ENCODE peak calls at places on chromosome 22, in five cellular contexts. One of them, this sample, is unnamed.

GRCh38 chr22:35756722-35757121 is 39.0 kb downstream of the APOL5 start:
- DNase-seq in mucosa of descending colon: no peak
- DNase-seq in mesothelial cell of epicardium: no peak
- DNase-seq in left ventricle myocardium inferior: no peak
- DNase-seq in mammary epithelial cell: no peak
- DNase-seq in this sample: no peak

GRCh38 chr22:35918466-35918865 is 110.2 kb downstream of the RBFOX2 start:
- DNase-seq in mucosa of descending colon: no peak
- DNase-seq in mesothelial cell of epicardium: no peak
- DNase-seq in left ventricle myocardium inferior: no peak
- DNase-seq in mammary epithelial cell: no peak
- DNase-seq in this sample: no peak

GRCh38 chr22:23800297-23801237 is 13.8 kb downstream of the SMARCB1 start:
- DNase-seq in mucosa of descending colon: no peak
- DNase-seq in mesothelial cell of epicardium: no peak
- DNase-seq in left ventricle myocardium inferior: no peak
- DNase-seq in mammary epithelial cell: no peak
- DNase-seq in this sample: no peak

GRCh38 chr22:20015971-20016733 is 471 bp downstream of the ARVCF start:
- DNase-seq in mucosa of descending colon: peak
- DNase-seq in mesothelial cell of epicardium: peak
- DNase-seq in left ventricle myocardium inferior: no peak
- DNase-seq in mammary epithelial cell: no peak
- DNase-seq in this sample: peak

GRCh38 chr22:29917052-29917902 is 34.3 kb downstream of the MTMR3 start:
- DNase-seq in mucosa of descending colon: no peak
- DNase-seq in mesothelial cell of epicardium: no peak
- DNase-seq in left ventricle myocardium inferior: no peak
- DNase-seq in mammary epithelial cell: no peak
- DNase-seq in this sample: peak

GRCh38 chr22:44436656-44437492 is 61.2 kb downstream of the RTL6 start:
- DNase-seq in mucosa of descending colon: no peak
- DNase-seq in mesothelial cell of epicardium: no peak
- DNase-seq in left ventricle myocardium inferior: no peak
- DNase-seq in mammary epithelial cell: no peak
- DNase-seq in this sample: no peak

GRCh38 chr22:36998620-36999351 is 20.5 kb downstream of the TST start:
- DNase-seq in mucosa of descending colon: no peak
- DNase-seq in mesothelial cell of epicardium: no peak
- DNase-seq in left ventricle myocardium inferior: no peak
- DNase-seq in mammary epithelial cell: peak
- DNase-seq in this sample: no peak

GRCh38 chr22:18062421-18062820 is 15.4 kb upstream of the PEX26 start:
- DNase-seq in mucosa of descending colon: no peak
- DNase-seq in mesothelial cell of epicardium: no peak
- DNase-seq in left ventricle myocardium inferior: no peak
- DNase-seq in mammary epithelial cell: peak
- DNase-seq in this sample: no peak

GRCh38 chr22:31843526-31843925 is 89.7 kb downstream of the DEPDC5 start:
- DNase-seq in mucosa of descending colon: no peak
- DNase-seq in mesothelial cell of epicardium: no peak
- DNase-seq in left ventricle myocardium inferior: no peak
- DNase-seq in mammary epithelial cell: no peak
- DNase-seq in this sample: no peak

GRCh38 chr22:49701380-49702067 is 126.1 kb downstream of the BRD1 start:
- DNase-seq in mucosa of descending colon: no peak
- DNase-seq in mesothelial cell of epicardium: no peak
- DNase-seq in left ventricle myocardium inferior: no peak
- DNase-seq in mammary epithelial cell: no peak
- DNase-seq in this sample: no peak
- TF ChIP-seq CTCF in mucosa of descending colon: no peak
- TF ChIP-seq CTCF in mesothelial cell of epicardium: peak
- TF ChIP-seq CTCF in left ventricle myocardium inferior: peak
- TF ChIP-seq CTCF in mammary epithelial cell: peak
- TF ChIP-seq CTCF in this sample: no peak

DNA sequence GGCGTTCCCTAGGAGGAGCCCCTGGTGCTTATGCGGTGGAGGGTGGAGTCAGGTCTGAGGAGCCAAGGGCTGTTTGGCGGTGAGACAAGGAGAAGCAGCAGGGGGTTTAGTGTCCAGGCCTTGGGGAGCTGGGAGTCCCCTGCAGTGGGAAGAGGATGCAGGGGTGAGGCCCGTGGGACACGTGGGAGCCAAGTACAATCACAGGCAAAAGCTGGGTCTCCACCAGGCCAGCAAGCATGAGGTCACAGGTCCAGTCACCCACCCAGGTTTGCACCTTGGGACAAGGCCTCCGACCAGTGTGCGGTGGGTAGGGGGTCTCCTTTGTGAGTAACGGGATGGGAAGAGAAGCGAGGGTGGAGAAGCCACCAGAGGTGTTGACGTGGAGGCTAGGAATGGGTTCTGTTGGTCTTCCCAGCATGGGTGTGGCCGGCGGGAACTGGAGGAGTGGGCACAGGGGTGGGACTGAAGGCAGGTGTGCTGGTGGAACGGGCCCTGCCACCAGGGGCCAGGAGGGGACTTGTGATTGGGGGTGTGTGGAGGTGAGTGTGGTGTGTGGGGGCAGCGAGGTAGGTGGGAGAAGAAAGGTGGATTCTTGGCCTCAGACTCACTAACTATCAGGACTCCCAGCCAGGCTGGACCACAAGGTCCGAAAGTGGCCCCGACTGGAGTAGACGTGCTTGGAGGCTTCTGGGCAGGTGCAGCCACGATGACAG is 953.6 kb downstream of the TBC1D22A start:
- DNase-seq in mucosa of descending colon: no peak
- DNase-seq in mesothelial cell of epicardium: no peak
- DNase-seq in left ventricle myocardium inferior: no peak
- DNase-seq in mammary epithelial cell: no peak
- DNase-seq in this sample: no peak
- TF ChIP-seq CTCF in mucosa of descending colon: no peak
- TF ChIP-seq CTCF in mesothelial cell of epicardium: no peak
- TF ChIP-seq CTCF in left ventricle myocardium inferior: no peak
- TF ChIP-seq CTCF in mammary epithelial cell: no peak
- TF ChIP-seq CTCF in this sample: no peak

GRCh38 chr22:45948081-45948648 is 28.8 kb downstream of the WNT7B start:
- DNase-seq in mucosa of descending colon: no peak
- DNase-seq in mesothelial cell of epicardium: no peak
- DNase-seq in left ventricle myocardium inferior: no peak
- DNase-seq in mammary epithelial cell: no peak
- DNase-seq in this sample: no peak
- TF ChIP-seq CTCF in mucosa of descending colon: no peak
- TF ChIP-seq CTCF in mesothelial cell of epicardium: no peak
- TF ChIP-seq CTCF in left ventricle myocardium inferior: no peak
- TF ChIP-seq CTCF in mammary epithelial cell: no peak
- TF ChIP-seq CTCF in this sample: no peak

DNA sequence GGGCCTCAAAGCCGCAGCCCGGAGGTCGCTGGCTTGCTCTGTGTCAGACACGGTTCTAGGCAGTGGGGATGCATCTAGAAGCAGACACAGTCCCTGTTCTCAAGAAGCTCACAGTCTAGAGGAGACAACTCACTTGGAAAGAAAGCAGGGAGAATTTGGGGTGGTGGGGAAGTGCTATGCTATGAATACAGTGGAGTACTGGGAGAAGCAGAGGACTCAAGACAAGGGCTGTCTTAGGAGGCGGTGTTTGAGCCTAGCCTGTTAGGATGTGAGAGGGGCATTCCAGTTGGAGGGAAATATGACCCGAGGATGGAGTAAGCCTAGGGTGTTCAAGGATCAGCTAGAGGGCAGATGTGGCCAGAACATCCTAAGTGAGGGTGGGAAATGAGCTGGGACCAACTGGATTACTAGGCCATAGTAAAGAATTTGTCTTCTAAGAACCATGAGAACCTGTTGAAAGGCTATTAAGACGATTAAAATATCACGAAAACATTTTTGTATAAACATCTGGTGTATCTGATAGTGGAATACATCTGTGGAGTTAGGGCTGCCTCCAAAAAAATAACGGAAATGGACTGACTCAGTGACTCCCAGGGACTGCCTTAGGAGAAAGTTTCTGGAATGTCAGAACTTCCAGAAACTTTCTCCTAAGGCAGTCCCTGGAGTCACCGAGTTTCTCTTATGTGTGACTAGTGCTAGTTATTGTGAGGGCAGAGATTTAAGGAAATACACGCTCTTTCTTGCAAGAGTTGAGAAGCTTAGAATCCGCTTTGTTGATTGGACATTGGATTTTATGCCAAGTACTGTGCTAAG is 1.1 kb upstream of the PITPNB start:
- DNase-seq in mucosa of descending colon: no peak
- DNase-seq in mesothelial cell of epicardium: no peak
- DNase-seq in left ventricle myocardium inferior: no peak
- DNase-seq in mammary epithelial cell: peak
- DNase-seq in this sample: peak
- TF ChIP-seq CTCF in mucosa of descending colon: no peak
- TF ChIP-seq CTCF in mesothelial cell of epicardium: no peak
- TF ChIP-seq CTCF in left ventricle myocardium inferior: no peak
- TF ChIP-seq CTCF in mammary epithelial cell: no peak
- TF ChIP-seq CTCF in this sample: peak

GRCh38 chr22:28351585-28351984 is 328.1 kb downstream of the TTC28 start:
- DNase-seq in mucosa of descending colon: no peak
- DNase-seq in mesothelial cell of epicardium: no peak
- DNase-seq in left ventricle myocardium inferior: no peak
- DNase-seq in mammary epithelial cell: no peak
- DNase-seq in this sample: no peak
- TF ChIP-seq CTCF in mucosa of descending colon: no peak
- TF ChIP-seq CTCF in mesothelial cell of epicardium: no peak
- TF ChIP-seq CTCF in left ventricle myocardium inferior: no peak
- TF ChIP-seq CTCF in mammary epithelial cell: no peak
- TF ChIP-seq CTCF in this sample: no peak

DNA sequence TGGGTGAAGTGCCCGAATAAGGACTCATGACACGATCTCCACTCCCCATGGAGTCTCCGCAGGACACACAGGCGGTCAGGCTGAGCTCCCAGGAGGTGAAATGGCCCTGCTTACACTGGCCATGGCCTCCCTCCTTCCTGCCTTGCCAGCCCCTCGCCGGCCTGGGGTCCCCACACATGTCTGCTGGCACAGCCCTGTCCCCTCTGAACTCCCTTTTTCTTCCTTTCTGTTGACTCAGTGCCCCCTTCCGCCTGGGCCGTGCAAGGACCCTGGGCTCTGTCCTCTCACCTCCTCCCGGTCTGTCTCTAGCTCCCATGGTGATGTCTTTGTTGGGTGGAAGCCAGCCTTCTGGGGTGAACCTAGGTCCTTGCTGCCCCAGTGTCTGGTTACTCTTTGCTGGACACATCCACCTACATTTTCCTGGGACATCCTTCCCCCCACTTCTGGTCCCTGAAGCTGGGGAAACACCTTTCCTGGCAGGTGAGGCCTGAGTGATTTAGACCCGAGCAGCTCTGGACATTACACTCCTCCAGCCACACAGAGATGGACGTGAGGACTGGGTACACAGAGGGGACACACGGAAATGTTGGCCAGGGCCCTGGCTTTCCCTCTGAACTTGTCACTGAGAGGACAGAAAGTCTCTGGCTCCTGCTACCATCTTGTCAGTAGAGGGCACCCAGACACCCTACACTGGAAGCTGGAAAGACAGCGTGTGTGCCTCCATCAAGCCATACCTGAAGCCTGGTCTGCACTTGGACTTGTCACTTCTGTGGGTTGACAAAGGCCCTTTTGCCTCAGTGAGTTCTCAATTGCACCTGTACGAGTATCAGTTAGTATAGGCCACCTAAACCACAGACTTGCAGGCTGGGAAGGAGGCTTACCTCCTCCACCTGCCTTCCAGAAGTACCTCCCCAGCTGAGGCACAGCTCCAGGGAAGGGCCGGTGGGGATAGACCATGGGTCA is 864.3 kb downstream of the TBC1D22A start:
- DNase-seq in mucosa of descending colon: no peak
- DNase-seq in mesothelial cell of epicardium: no peak
- DNase-seq in left ventricle myocardium inferior: no peak
- DNase-seq in mammary epithelial cell: no peak
- DNase-seq in this sample: peak
- TF ChIP-seq CTCF in mucosa of descending colon: no peak
- TF ChIP-seq CTCF in mesothelial cell of epicardium: no peak
- TF ChIP-seq CTCF in left ventricle myocardium inferior: no peak
- TF ChIP-seq CTCF in mammary epithelial cell: no peak
- TF ChIP-seq CTCF in this sample: no peak

GRCh38 chr22:42305967-42306366 is 35.5 kb upstream of the TCF20 start:
- DNase-seq in mucosa of descending colon: no peak
- DNase-seq in mesothelial cell of epicardium: no peak
- DNase-seq in left ventricle myocardium inferior: no peak
- DNase-seq in mammary epithelial cell: no peak
- DNase-seq in this sample: no peak

GRCh38 chr22:42310301-42310981 is 40.0 kb upstream of the TCF20 start:
- DNase-seq in mucosa of descending colon: no peak
- DNase-seq in mesothelial cell of epicardium: no peak
- DNase-seq in left ventricle myocardium inferior: no peak
- DNase-seq in mammary epithelial cell: no peak
- DNase-seq in this sample: no peak

GRCh38 chr22:42308887-42309468 is 38.5 kb upstream of the TCF20 start:
- DNase-seq in mucosa of descending colon: no peak
- DNase-seq in mesothelial cell of epicardium: no peak
- DNase-seq in left ventricle myocardium inferior: no peak
- DNase-seq in mammary epithelial cell: no peak
- DNase-seq in this sample: no peak

GRCh38 chr22:42309865-42310264 is 39.4 kb upstream of the TCF20 start:
- DNase-seq in mucosa of descending colon: no peak
- DNase-seq in mesothelial cell of epicardium: no peak
- DNase-seq in left ventricle myocardium inferior: no peak
- DNase-seq in mammary epithelial cell: no peak
- DNase-seq in this sample: no peak

DNA sequence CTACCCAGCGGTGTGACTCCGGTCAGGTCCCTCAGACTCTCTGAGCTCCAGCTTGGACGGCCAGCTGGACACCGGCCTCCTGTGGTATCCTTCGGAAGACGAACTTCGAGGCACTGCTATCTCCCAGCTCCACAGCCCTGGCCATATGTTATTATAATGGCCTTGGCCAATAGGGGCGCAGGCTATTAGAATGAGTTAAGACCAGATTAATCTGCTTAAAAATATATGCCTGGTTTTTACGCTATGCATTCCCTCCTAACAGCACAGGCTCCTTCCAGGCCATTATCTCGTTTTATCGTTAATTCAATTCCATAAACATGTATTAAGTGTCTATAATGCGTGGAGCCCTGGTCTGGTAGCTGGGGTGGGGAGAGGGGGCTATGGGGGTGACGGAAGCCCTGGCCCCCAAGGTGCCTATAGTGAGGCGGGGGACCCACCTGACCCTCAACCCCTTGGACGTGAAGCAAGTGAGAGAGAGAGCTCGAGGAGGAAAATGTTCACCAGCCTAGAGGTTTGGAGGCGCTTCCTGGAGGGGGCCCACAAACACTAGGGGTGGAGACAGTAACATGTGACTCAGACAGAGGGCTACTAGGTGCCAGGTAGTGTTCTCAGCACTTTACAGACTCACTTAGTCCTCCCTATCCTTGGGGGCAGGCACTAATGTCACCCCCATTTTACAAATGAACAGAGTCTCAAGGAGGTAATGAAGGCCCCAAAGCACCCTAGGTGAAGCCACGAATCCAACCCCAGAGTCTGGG is 37.5 kb upstream of the TCF20 start:
- DNase-seq in mucosa of descending colon: no peak
- DNase-seq in mesothelial cell of epicardium: no peak
- DNase-seq in left ventricle myocardium inferior: no peak
- DNase-seq in mammary epithelial cell: no peak
- DNase-seq in this sample: no peak
- TF ChIP-seq CTCF in mucosa of descending colon: no peak
- TF ChIP-seq CTCF in mesothelial cell of epicardium: no peak
- TF ChIP-seq CTCF in left ventricle myocardium inferior: no peak
- TF ChIP-seq CTCF in mammary epithelial cell: no peak
- TF ChIP-seq CTCF in this sample: no peak